ENCODE peak calls at places on chromosomes 2 and 18, in seven cellular contexts. O is activated naive CD8-positive, alpha-beta T cell treated with anti-CD3 and anti-CD28 coated beads, Interleukin-2, amount 50 U/mL, for 16 hours; L is ACHN; H is IMR-90; W is ovary; G is fibroblast of lung; B is NCI-H146. Z is an unnamed sample.

GRCh38 chr2:309148-309969 is 21.5 kb upstream of the ALKAL2 start:
- DNase-seq in O (no peak), L (no peak), H (no peak), W (no peak), G (no peak), B (peak; percentile 65), Z (no peak)

GRCh38 chr2:33135645-33136044 is 188.9 kb downstream of the LTBP1 start:
- DNase-seq in O (no peak), L (no peak), H (peak; percentile 52), W (no peak), G (peak; percentile 48), B (no peak), Z (no peak)

GRCh38 chr2:105857076-105857740 is 112.5 kb downstream of the NCK2 start:
- DNase-seq in O (no peak), L (no peak), H (no peak), W (no peak), G (no peak), B (no peak), Z (no peak)

GRCh38 chr2:233846387-233847247 is 7.7 kb downstream of the HJURP start:
- DNase-seq in O (no peak), L (no peak), H (no peak), W (no peak), G (no peak), B (no peak), Z (no peak)

GRCh38 chr2:223055836-223056235 is 3.8 kb downstream of the KCNE4 start:
- DNase-seq in O (no peak), L (no peak), H (no peak), W (peak; percentile 32), G (no peak), B (peak; percentile 77), Z (no peak)

GRCh38 chr18:62957885-62958472 is 242.6 kb downstream of the PHLPP1 start:
- DNase-seq in O (no peak), L (peak; percentile 54), H (peak; percentile 14), W (no peak), G (peak; percentile 49), B (peak; percentile 50), Z (peak; percentile 2)

GRCh38 chr2:39158351-39158750 is 37.5 kb upstream of the SOS1 start:
- DNase-seq in O (no peak), L (no peak), H (peak; percentile 18), W (no peak), G (peak; percentile 27), B (no peak), Z (no peak)

GRCh38 chr2:240325654-240326031 is 109.8 kb upstream of the GPC1 start:
- DNase-seq in O (no peak), L (no peak), H (no peak), W (peak; percentile 56), G (no peak), B (no peak), Z (no peak)

GRCh38 chr18:939167-939566 is 34.5 kb downstream of the ADCYAP1 start:
- DNase-seq in O (no peak), L (peak; percentile 59), H (no peak), W (no peak), G (no peak), B (no peak), Z (no peak)

GRCh38 chr2:232464534-232464865 is 8.5 kb downstream of the ALPI start:
- DNase-seq in O (no peak), L (no peak), H (no peak), W (no peak), G (no peak), B (no peak), Z (no peak)

GRCh38 chr2:172768406-172768805 is 32.8 kb downstream of the RAPGEF4 start:
- DNase-seq in O (no peak), L (no peak), H (no peak), W (no peak), G (no peak), B (no peak), Z (no peak)

GRCh38 chr2:216057688-216058193 is 23.9 kb downstream of the PECR start:
- DNase-seq in O (peak; percentile 28), L (peak; percentile 99), H (peak; percentile 70), W (no peak), G (no peak), B (no peak), Z (peak; percentile 99)

GRCh38 chr2:157404363-157404762 is 39.5 kb downstream of the CYTIP start:
- DNase-seq in O (peak; percentile 30), L (no peak), H (no peak), W (no peak), G (no peak), B (no peak), Z (no peak)

GRCh38 chr2:228131833-228132232 is 49.7 kb downstream of the SPHKAP start:
- DNase-seq in O (no peak), L (no peak), H (no peak), W (no peak), G (no peak), B (no peak), Z (no peak)

Z was measured in Caki2.